ENCODE peak calls at places on chromosome 15, in five cellular contexts. X is mammary epithelial cell, Z is neural progenitor cell, H is HepG2, N is K562. G is an unnamed sample. For H3K36me3, the result is how much of the 10 kb centered on the place peaks cover.

GRCh38 chr15:74458473-74458872 is 2.5 kb downstream of the UBL7 start:
- DNase-seq in X (no peak), Z (no peak), H (peak), N (no peak), G (no peak)

GRCh38 chr15:45919806-45920205 is 285.0 kb downstream of the SQOR start:
- DNase-seq in X (peak), Z (no peak), H (peak), N (no peak), G (peak)

GRCh38 chr15:44482088-44482487 is 54.7 kb downstream of the CTDSPL2 start:
- DNase-seq in X (no peak), Z (no peak), H (peak), N (no peak), G (no peak)

GRCh38 chr15:55253580-55253979 is 36.0 kb downstream of the RAB27A start:
- DNase-seq in X (peak), Z (no peak), H (no peak), N (no peak), G (peak)

GRCh38 chr15:62734706-62735105 is 307.8 kb upstream of the TPM1 start:
- DNase-seq in X (no peak), Z (peak), H (no peak), N (no peak), G (no peak)

GRCh38 chr15:51861557-51862350 is 32.3 kb downstream of the TMOD3 start:
- DNase-seq in X (no peak), Z (no peak), H (no peak), N (no peak), G (no peak)

GRCh38 chr15:71275098-71275497 is 159.8 kb downstream of the THSD4 start:
- DNase-seq in X (peak), Z (no peak), H (no peak), N (no peak), G (peak)

GRCh38 chr15:98231696-98232440 is 271.4 kb downstream of the ARRDC4 start:
- DNase-seq in X (peak), Z (no peak), H (no peak), N (no peak), G (no peak)

GRCh38 chr15:45869034-45869668 is 234.3 kb downstream of the SQOR start:
- DNase-seq in X (no peak), Z (no peak), H (no peak), N (no peak), G (no peak)

GRCh38 chr15:90690585-90690984 is 26.6 kb upstream of the BLM start:
- DNase-seq in X (no peak), Z (no peak), H (no peak), N (no peak), G (no peak)

GRCh38 chr15:39100106-39100505 is 480.8 kb upstream of the THBS1 start:
- DNase-seq in X (no peak), Z (no peak), H (no peak), N (no peak), G (no peak)

GRCh38 chr15:40060241-40060961 is 21.4 kb upstream of the SRP14 start:
- DNase-seq in X (no peak), Z (no peak), H (no peak), N (no peak), G (no peak)

GRCh38 chr15:96771035-96771434 is 440.5 kb downstream of the NR2F2 start:
- DNase-seq in X (no peak), Z (no peak), H (no peak), N (no peak), G (no peak)

GRCh38 chr15:34721802-34722795 is 32.7 kb downstream of the GJD2 start:
- DNase-seq in X (peak), Z (peak), H (peak), N (no peak), G (peak)

GRCh38 chr15:76994001-76994400 is 925 bp upstream of the PSTPIP1 start:
- DNase-seq in X (no peak), Z (no peak), H (no peak), N (no peak), G (peak)

GRCh38 chr15:77819271-77819806 is 186.6 kb upstream of the LINGO1 start:
- DNase-seq in X (peak), Z (peak), H (no peak), N (no peak), G (no peak)

GRCh38 chr15:74295800-74296199 is 59.7 kb downstream of the CCDC33 start:
- DNase-seq in X (no peak), Z (no peak), H (no peak), N (peak), G (no peak)

GRCh38 chr15:99981839-99982658 is 248.8 kb upstream of the LYSMD4 start:
- DNase-seq in X (no peak), Z (peak), H (no peak), N (no peak), G (no peak)

GRCh38 chr15:99983171-99983891 is 250.1 kb upstream of the LYSMD4 start:
- DNase-seq in X (no peak), Z (peak), H (no peak), N (no peak), G (no peak)

GRCh38 chr15:99982662-99983061 is 249.4 kb upstream of the LYSMD4 start:
- DNase-seq in X (no peak), Z (no peak), H (no peak), N (no peak), G (no peak)

GRCh38 chr15:99984491-99985243 is 251.4 kb upstream of the LYSMD4 start:
- DNase-seq in X (no peak), Z (no peak), H (no peak), N (no peak), G (no peak)

GRCh38 chr15:99983894-99984293 is 250.7 kb upstream of the LYSMD4 start:
- DNase-seq in X (no peak), Z (peak), H (no peak), N (no peak), G (no peak)
- H3K27ac ChIP-seq in X (no peak), Z (no peak), H (no peak), N (no peak), G (no peak)

GRCh38 chr15:60509470-60509869 is 30.5 kb upstream of the ICE2 start:
- DNase-seq in X (no peak), Z (no peak), H (no peak), N (no peak), G (no peak)
- H3K4me2 ChIP-seq in X (peak), Z (no peak), H (no peak), N (no peak), G (no peak)

DNA sequence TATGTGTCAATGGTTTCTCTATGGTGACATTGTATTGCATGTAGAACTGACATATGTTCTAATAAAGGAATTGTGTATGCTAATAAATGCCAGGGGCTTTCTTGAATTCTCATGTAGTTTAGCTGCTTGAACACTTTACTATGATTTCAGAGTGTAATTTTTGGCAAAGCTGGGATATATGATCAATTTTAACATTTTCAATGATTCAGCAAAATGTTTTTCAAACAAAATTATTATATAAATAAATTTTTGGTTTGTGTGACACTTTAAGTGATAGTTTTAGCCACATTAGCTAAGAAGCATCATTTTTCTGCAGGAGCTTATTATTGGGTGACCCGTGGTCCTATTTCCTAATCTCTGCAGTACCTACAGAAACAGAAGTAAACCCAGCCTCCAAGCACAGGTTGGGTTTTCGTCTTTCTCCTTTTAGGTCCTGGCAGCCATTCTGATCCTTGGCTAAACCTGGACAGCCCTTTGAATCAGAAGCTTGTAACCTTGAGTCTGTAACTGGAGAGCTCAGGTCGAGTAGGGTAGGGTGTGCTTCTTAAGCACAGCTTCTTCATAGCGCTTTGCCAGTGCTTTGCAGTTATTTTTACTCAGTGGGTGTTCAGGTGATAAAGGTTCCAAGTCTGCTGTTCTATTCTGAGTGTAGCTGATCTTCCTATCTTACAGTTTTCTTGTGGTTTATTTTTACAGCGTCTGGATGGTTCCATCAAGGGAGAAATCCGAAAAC is 74.2 kb downstream of the CHD2 start:
- DNase-seq in X (no peak), Z (no peak), H (no peak), N (no peak), G (no peak)
- H3K36me3 ChIP-seq in X (half or more), Z (half or more), H (half or more), N (half or more), G (half or more)

DNA sequence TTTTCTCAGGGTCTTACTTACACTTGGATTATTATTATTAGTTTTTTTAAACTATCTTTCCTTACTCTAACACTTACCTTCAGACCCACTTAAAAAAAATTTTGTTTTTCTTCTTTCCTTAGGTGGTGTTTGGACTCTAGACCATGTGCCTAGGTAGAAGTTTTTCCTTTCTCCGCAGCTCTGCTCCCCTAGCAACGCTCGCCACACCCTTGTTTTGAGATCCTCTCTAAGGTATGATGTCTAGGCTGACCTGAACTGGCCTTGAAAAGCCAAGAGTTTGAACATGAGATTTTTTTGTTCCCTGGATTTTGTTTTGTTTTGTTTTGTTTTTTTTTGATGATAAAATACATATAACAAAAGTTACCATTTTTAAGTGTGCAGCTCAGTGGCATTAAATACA is 16.2 kb downstream of the ZNF592 start:
- DNase-seq in X (no peak), Z (no peak), H (no peak), N (no peak), G (no peak)
- H3K27ac ChIP-seq in X (no peak), Z (no peak), H (no peak), N (no peak), G (no peak)

GRCh38 chr15:65081270-65081669 is 4.7 kb downstream of the KBTBD13 start:
- DNase-seq in X (no peak), Z (no peak), H (no peak), N (no peak), G (no peak)

GRCh38 chr15:65079580-65079979 is 3.0 kb downstream of the KBTBD13 start:
- DNase-seq in X (no peak), Z (no peak), H (no peak), N (no peak), G (no peak)

GRCh38 chr15:65077291-65077980 is 890 bp downstream of the KBTBD13 start:
- DNase-seq in X (no peak), Z (no peak), H (no peak), N (no peak), G (no peak)

GRCh38 chr15:65076486-65077290 is at the start of gene KBTBD13:
- DNase-seq in X (no peak), Z (no peak), H (no peak), N (no peak), G (no peak)

GRCh38 chr15:65077981-65078352 is 1.4 kb downstream of the KBTBD13 start:
- DNase-seq in X (no peak), Z (peak), H (no peak), N (no peak), G (peak)
- H3K4me2 ChIP-seq in X (peak), Z (no peak), H (no peak), N (no peak), G (no peak)

GRCh38 chr15:72353266-72353665 is 22.5 kb downstream of the HEXA start:
- DNase-seq in X (peak), Z (no peak), H (no peak), N (no peak), G (peak)
- H3K36me3 ChIP-seq in X (under half), Z (under half), H (half or more), N (half or more), G (under half)

GRCh38 chr15:41789662-41790061 is 15.4 kb downstream of the MAPKBP1 start:
- DNase-seq in X (no peak), Z (no peak), H (no peak), N (no peak), G (no peak)
- H3K27ac ChIP-seq in X (peak), Z (no peak), H (no peak), N (peak), G (no peak)

GRCh38 chr15:22796079-22796478 is 9.6 kb downstream of the NIPA1 start:
- DNase-seq in X (no peak), Z (no peak), H (no peak), N (no peak), G (no peak)

GRCh38 chr15:22799902-22800301 is 13.5 kb downstream of the NIPA1 start:
- DNase-seq in X (no peak), Z (no peak), H (no peak), N (no peak), G (no peak)

GRCh38 chr15:22794621-22795167 is 8.2 kb downstream of the NIPA1 start:
- DNase-seq in X (no peak), Z (no peak), H (no peak), N (no peak), G (no peak)

GRCh38 chr15:22794063-22794462 is 7.6 kb downstream of the NIPA1 start:
- DNase-seq in X (no peak), Z (no peak), H (no peak), N (peak), G (no peak)

DNA sequence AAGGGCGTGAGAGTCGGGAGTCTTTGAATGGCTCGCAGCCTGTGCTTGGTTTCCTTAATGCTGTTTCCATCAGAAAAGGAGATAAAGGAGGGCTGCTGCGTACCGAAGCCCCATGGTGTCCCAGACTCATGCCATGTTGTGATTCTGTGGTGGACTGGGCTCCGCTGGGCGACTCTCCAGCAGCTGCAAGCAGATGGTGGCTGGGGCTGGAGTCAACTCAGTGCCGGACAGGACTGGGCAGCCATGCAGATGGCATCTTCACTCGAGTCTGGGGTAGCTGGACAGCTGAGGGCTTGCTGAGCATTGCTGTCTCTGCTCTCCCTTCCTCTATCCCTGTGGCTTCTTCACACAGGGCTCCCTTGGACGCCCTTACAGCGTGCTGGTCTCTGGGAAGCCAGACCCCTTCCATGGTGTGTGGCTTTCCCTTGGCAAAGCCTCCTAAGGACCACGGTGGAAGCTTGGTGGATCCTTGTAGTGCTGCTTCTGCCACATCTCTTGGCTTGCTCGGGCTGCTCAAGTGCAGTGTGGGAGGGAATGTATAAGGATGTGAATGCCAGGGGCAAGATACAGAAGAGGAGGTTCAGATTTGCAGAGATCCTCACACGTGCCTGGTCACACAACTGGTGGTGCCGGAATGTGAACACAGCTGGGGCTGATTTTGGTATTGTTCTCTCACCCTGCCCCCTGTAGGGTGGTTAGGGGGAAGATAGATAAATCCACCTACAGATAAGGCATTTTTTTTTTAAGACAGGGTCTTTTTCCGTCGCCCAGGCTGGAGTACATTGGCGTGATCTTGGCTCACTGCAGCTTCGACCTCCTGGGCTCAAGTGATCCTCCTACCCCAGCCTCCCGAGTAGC is 9.0 kb downstream of the NIPA1 start:
- DNase-seq in X (no peak), Z (no peak), H (no peak), N (no peak), G (no peak)
- H3K4me2 ChIP-seq in X (no peak), Z (no peak), H (no peak), N (peak), G (no peak)

G was measured in PC-9.